ENCODE peak calls at places on chromosomes 1 and 21, in four cellular contexts. Y is GM12878, T is H1, L is HepG2. E is an unnamed sample.
A peak's percentile ranks its signal among the peaks of the same experiment; 100 is the strongest.

GRCh38 chr21:36203603-36203889 is 46.9 kb downstream of the DOP1B start:
- DNase-seq in Y (peak; percentile 16), T (no peak), L (peak; percentile 34), E (no peak)

GRCh38 chr1:53629101-53629691 is 109.8 kb downstream of the GLIS1 start:
- DNase-seq in Y (no peak), T (peak; percentile 33), L (no peak), E (no peak)

GRCh38 chr1:162631546-162632233 is 574 bp upstream of the DDR2 start:
- DNase-seq in Y (no peak), T (no peak), L (no peak), E (no peak)

GRCh38 chr1:78114034-78114956 is 68.5 kb downstream of the GIPC2 start:
- DNase-seq in Y (peak; percentile 38), T (no peak), L (peak; percentile 75), E (peak; percentile 79)

GRCh38 chr1:39183503-39184353 is 20.8 kb upstream of the MACF1 start:
- DNase-seq in Y (no peak), T (peak; percentile 59), L (peak; percentile 90), E (no peak)

GRCh38 chr1:1305300-1306069 is 2.2 kb downstream of the ACAP3 start:
- DNase-seq in Y (no peak), T (no peak), L (peak; percentile 74), E (no peak)

GRCh38 chr1:65065535-65066378 is 82.2 kb upstream of the AK4 start:
- DNase-seq in Y (no peak), T (peak; percentile 72), L (no peak), E (no peak)

GRCh38 chr1:93384656-93385055 is 38.9 kb downstream of the DR1 start:
- DNase-seq in Y (no peak), T (no peak), L (no peak), E (no peak)

GRCh38 chr1:26705788-26706237 is 10.0 kb downstream of the ARID1A start:
- DNase-seq in Y (no peak), T (no peak), L (peak; percentile 81), E (no peak)

GRCh38 chr1:49163041-49163440 is 386.4 kb upstream of the BEND5 start:
- DNase-seq in Y (no peak), T (no peak), L (no peak), E (no peak)

GRCh38 chr1:220487297-220487820 is 40.6 kb upstream of the MARK1 start:
- DNase-seq in Y (no peak), T (no peak), L (no peak), E (no peak)

GRCh38 chr21:32918467-32919140 is 107.1 kb upstream of the OLIG2 start:
- DNase-seq in Y (no peak), T (no peak), L (no peak), E (no peak)

GRCh38 chr1:193264313-193265065 is 78.1 kb upstream of the B3GALT2 start:
- DNase-seq in Y (no peak), T (no peak), L (no peak), E (no peak)

GRCh38 chr1:219505886-219506285 is 107.0 kb downstream of the ZC3H11B start:
- DNase-seq in Y (no peak), T (no peak), L (no peak), E (no peak)

GRCh38 chr1:165659581-165659895 is 28.5 kb downstream of the MGST3 start:
- DNase-seq in Y (no peak), T (no peak), L (no peak), E (peak; percentile 40)

GRCh38 chr1:22208265-22208972 is 65.5 kb upstream of the WNT4 start:
- DNase-seq in Y (no peak), T (peak; percentile 61), L (no peak), E (no peak)

GRCh38 chr21:34939673-34940321 is 109.3 kb downstream of the RUNX1 start:
- DNase-seq in Y (no peak), T (no peak), L (no peak), E (no peak)

GRCh38 chr1:212699839-212700596 is at the start of gene BATF3:
- DNase-seq in Y (no peak), T (peak; percentile 55), L (no peak), E (no peak)

GRCh38 chr1:95233321-95233736 is 681 bp upstream of the RWDD3 start:
- DNase-seq in Y (no peak), T (peak; percentile 59), L (peak; percentile 68), E (no peak)

GRCh38 chr21:45748593-45748992 is 105.1 kb downstream of the PCBP3 start:
- DNase-seq in Y (no peak), T (peak; percentile 43), L (no peak), E (no peak)

GRCh38 chr1:24551910-24552571 is 3.8 kb upstream of the NCMAP start:
- DNase-seq in Y (no peak), T (no peak), L (peak; percentile 98), E (no peak)

GRCh38 chr21:25979845-25980433 is 190.6 kb downstream of the APP start:
- DNase-seq in Y (no peak), T (no peak), L (no peak), E (no peak)

GRCh38 chr1:64497484-64497883 is 27.6 kb downstream of the CACHD1 start:
- DNase-seq in Y (no peak), T (no peak), L (no peak), E (peak; percentile 97)

GRCh38 chr21:41137889-41138288 is 30.1 kb upstream of the BACE2 start:
- DNase-seq in Y (no peak), T (no peak), L (no peak), E (no peak)

GRCh38 chr1:26853156-26853555 is 9.8 kb upstream of the SFN start:
- DNase-seq in Y (no peak), T (peak; percentile 94), L (peak; percentile 76), E (peak; percentile 58)

GRCh38 chr1:175887981-175888428 is 144.6 kb upstream of the TNR start:
- DNase-seq in Y (no peak), T (peak; percentile 89), L (peak; percentile 45), E (peak; percentile 87)

GRCh38 chr1:18134324-18135046 is 26.9 kb downstream of the IGSF21 start:
- DNase-seq in Y (no peak), T (no peak), L (peak; percentile 32), E (no peak)

GRCh38 chr1:77759090-77760028 is at the start of gene USP33:
- DNase-seq in Y (no peak), T (peak; percentile 98), L (peak; percentile 72), E (peak; percentile 91)

GRCh38 chr1:240093120-240093961 is 1.7 kb downstream of the FMN2 start:
- DNase-seq in Y (no peak), T (peak; percentile 74), L (no peak), E (no peak)

GRCh38 chr1:43327549-43328292 is 9.9 kb upstream of the MPL start:
- DNase-seq in Y (no peak), T (no peak), L (no peak), E (no peak)

GRCh38 chr1:240801445-240801844 is 189.5 kb upstream of the GREM2 start:
- DNase-seq in Y (no peak), T (no peak), L (no peak), E (no peak)

GRCh38 chr1:77900687-77901293 is 12.4 kb downstream of the NEXN start:
- DNase-seq in Y (peak; percentile 11), T (no peak), L (peak; percentile 42), E (peak; percentile 69)

GRCh38 chr1:206578115-206578935 is 33.9 kb downstream of the EIF2D start:
- DNase-seq in Y (no peak), T (no peak), L (no peak), E (no peak)

GRCh38 chr1:24070821-24071393 is 41.0 kb downstream of the MYOM3 start:
- DNase-seq in Y (peak; percentile 12), T (peak; percentile 91), L (peak; percentile 68), E (peak; percentile 89)

GRCh38 chr1:225413708-225414375 is 14.0 kb downstream of the LBR start:
- DNase-seq in Y (no peak), T (no peak), L (no peak), E (no peak)

GRCh38 chr1:196105901-196106300 is 502.3 kb downstream of the KCNT2 start:
- DNase-seq in Y (no peak), T (no peak), L (no peak), E (no peak)

DNA sequence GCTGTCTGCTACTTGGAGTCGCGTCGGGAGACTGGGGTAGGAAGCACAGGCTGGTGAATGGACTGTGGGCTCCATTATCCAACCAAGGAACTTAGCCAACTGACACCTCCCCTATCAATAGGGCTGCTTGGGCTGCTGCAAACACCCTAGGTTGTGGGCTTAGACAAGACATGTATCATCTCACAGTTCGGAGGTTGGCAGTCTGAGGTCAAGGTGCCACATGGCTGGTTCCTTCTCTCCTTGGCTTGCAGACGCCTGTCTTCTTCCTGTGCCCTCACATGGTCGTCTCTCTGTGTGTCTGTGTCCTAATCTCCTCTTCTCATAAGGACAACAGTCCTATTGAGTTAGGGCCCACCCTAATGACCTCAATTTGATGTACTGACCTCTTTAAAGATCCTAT is 606.8 kb downstream of the NPHP4 start:
- DNase-seq in Y (no peak), T (no peak), L (no peak), E (no peak)
- H3K9me3 ChIP-seq in Y (no peaks in the 10 kb centered on the region), T (no peaks in the 10 kb centered on the region), L (no peaks in the 10 kb centered on the region), E (no peaks in the 10 kb centered on the region)

DNA sequence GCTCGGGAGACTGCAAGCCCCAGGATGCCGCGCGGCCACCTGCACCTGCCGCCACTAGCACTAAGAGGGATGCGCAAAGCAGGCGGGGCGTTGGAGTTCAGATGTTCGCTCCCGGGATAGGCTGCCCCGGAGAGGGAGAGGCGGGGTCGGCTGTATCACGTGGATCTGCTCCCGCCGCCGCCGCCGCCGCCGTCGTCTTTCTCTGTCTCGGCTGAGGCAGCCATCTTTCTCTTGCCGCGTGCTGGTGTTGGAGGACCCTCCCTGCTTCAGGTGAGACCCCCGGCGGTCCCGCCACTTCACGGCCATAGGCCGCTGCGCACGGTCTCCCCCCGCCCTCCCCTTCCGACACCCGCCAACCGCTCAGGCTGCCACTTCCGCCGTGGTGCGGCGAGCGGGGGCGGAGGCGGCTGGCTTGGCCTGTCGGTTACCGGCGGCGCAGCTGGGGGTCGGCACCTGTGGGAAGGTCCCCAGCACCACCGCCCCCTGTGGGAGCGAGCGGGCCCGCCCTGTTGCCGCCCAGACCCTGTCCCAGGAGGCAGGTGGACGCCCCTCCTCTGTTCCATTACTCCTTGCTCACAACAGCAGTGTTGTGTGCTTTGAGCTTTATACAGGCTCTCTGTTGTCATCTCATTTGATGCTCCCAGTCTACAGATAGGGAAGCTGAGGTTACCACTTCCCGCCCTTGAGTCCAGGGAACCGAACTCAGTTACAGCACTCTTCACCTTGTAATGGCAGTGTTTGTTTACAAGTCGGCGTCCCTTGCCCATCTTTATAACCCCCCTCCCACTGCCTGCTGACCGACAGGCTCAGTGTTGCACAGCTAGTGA is at the start of gene BTF3L4:
- DNase-seq in Y (peak; percentile 66), T (peak; percentile 95), L (peak; percentile 91), E (peak; percentile 97)
- TF ChIP-seq YY1 in Y (peak; percentile 93), T (peak; percentile 93), L (peak; percentile 91), E (peak; percentile 51)

GRCh38 chr1:116115476-116115875 is 4.3 kb downstream of the MAB21L3 start:
- DNase-seq in Y (no peak), T (no peak), L (no peak), E (no peak)
- TF ChIP-seq SUZ12 in Y (no peak), T (no peak), L (no peak), E (no peak)

DNA sequence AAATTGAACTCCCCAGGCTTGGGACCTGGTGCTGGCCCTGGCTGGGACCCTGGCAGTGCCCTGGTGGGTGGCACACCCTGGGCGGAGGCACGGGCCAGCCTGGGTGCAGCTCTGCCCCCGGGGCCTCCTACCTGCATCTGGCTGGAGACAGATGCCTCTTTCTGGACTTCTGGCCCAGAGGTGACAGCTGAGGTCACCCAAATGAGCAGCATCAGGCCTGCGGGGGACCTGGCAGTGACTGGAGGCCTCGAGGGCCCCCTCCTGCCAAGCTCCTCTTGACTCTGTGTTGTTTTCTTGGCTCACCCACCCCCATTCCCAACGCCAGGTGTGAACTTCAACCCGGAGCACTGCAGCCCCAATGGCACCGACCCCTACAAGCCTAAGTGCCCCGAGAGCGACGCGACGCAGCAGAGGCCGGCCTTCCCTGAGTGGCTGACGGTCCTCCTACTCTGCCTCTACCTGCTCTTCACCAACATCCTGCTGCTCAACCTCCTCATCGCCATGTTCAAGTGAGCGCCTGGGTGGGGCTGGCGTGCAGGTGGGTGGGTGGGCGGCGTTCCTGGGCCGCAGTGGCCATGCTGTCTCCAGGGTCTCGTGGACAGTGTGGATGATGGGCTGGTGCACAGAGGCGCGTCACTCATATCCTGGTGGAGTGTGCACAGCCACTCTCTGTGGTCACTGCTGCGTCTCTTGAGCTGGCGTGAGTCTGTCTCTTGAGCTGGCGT is 41.6 kb upstream of the LRRC3 start:
- DNase-seq in Y (no peak), T (no peak), L (no peak), E (no peak)
- H3K9me3 ChIP-seq in Y (no peaks in the 10 kb centered on the region), T (peaks cover 29% of the 10 kb centered on the region), L (no peaks in the 10 kb centered on the region), E (peaks cover 6% of the 10 kb centered on the region)